ENCODE peak calls at places on chromosome 3, in seven cellular contexts. One of them, this sample, is unnamed.

GRCh38 chr3:134645515-134645914 is 5.3 kb downstream of the KY start:
- DNase-seq in fibroblast of mammary gland: no peak
- DNase-seq in RWPE1: no peak
- DNase-seq in ovary: no peak
- DNase-seq in Peyer's patch: no peak
- DNase-seq in IMR-90: no peak
- DNase-seq in Panc1: no peak
- DNase-seq in this sample: no peak

GRCh38 chr3:41726891-41727290 is 235.0 kb downstream of the ULK4 start:
- DNase-seq in ovary: no peak
- DNase-seq in Peyer's patch: no peak
- DNase-seq in RWPE1: no peak
- DNase-seq in fibroblast of mammary gland: no peak
- DNase-seq in IMR-90: no peak
- DNase-seq in Panc1: no peak
- DNase-seq in this sample: no peak

GRCh38 chr3:172061724-172062184 is 22.4 kb downstream of the FNDC3B start:
- DNase-seq in fibroblast of mammary gland: peak
- DNase-seq in Peyer's patch: no peak
- DNase-seq in Panc1: no peak
- DNase-seq in IMR-90: peak
- DNase-seq in ovary: no peak
- DNase-seq in RWPE1: no peak
- DNase-seq in this sample: no peak

GRCh38 chr3:55605837-55606236 is 118.7 kb upstream of the WNT5A start:
- DNase-seq in RWPE1: no peak
- DNase-seq in ovary: no peak
- DNase-seq in IMR-90: no peak
- DNase-seq in fibroblast of mammary gland: no peak
- DNase-seq in Peyer's patch: no peak
- DNase-seq in Panc1: no peak
- DNase-seq in this sample: no peak

GRCh38 chr3:140234256-140234655 is 299.3 kb downstream of the CLSTN2 start:
- DNase-seq in ovary: peak
- DNase-seq in Peyer's patch: no peak
- DNase-seq in Panc1: no peak
- DNase-seq in RWPE1: no peak
- DNase-seq in fibroblast of mammary gland: no peak
- DNase-seq in IMR-90: no peak
- DNase-seq in this sample: no peak

GRCh38 chr3:55243686-55244085 is 243.4 kb downstream of the WNT5A start:
- DNase-seq in Peyer's patch: no peak
- DNase-seq in Panc1: no peak
- DNase-seq in IMR-90: no peak
- DNase-seq in ovary: no peak
- DNase-seq in fibroblast of mammary gland: no peak
- DNase-seq in RWPE1: no peak
- DNase-seq in this sample: no peak

GRCh38 chr3:71064288-71064975 is 519.1 kb downstream of the FOXP1 start:
- DNase-seq in fibroblast of mammary gland: peak
- DNase-seq in RWPE1: peak
- DNase-seq in ovary: peak
- DNase-seq in Panc1: no peak
- DNase-seq in IMR-90: peak
- DNase-seq in Peyer's patch: peak
- DNase-seq in this sample: no peak

GRCh38 chr3:9067352-9067975 is 104.2 kb upstream of the RAD18 start:
- DNase-seq in Peyer's patch: peak
- DNase-seq in RWPE1: peak
- DNase-seq in Panc1: peak
- DNase-seq in IMR-90: peak
- DNase-seq in fibroblast of mammary gland: peak
- DNase-seq in ovary: peak
- DNase-seq in this sample: peak

GRCh38 chr3:171055336-171056178 is 29.0 kb upstream of the SLC2A2 start:
- DNase-seq in ovary: no peak
- DNase-seq in Peyer's patch: no peak
- DNase-seq in IMR-90: peak
- DNase-seq in RWPE1: no peak
- DNase-seq in fibroblast of mammary gland: peak
- DNase-seq in Panc1: no peak
- DNase-seq in this sample: peak

GRCh38 chr3:143301031-143301430 is 181.5 kb downstream of the CHST2 start:
- DNase-seq in IMR-90: no peak
- DNase-seq in Peyer's patch: no peak
- DNase-seq in ovary: no peak
- DNase-seq in fibroblast of mammary gland: no peak
- DNase-seq in RWPE1: no peak
- DNase-seq in Panc1: no peak
- DNase-seq in this sample: no peak

GRCh38 chr3:156174229-156174847 is 54.0 kb downstream of the KCNAB1 start:
- DNase-seq in Peyer's patch: no peak
- DNase-seq in RWPE1: no peak
- DNase-seq in fibroblast of mammary gland: peak
- DNase-seq in ovary: no peak
- DNase-seq in Panc1: no peak
- DNase-seq in IMR-90: peak
- DNase-seq in this sample: peak

GRCh38 chr3:194247350-194247740 is 103.8 kb downstream of the CPN2 start:
- DNase-seq in ovary: no peak
- DNase-seq in IMR-90: no peak
- DNase-seq in RWPE1: no peak
- DNase-seq in Peyer's patch: no peak
- DNase-seq in Panc1: no peak
- DNase-seq in fibroblast of mammary gland: no peak
- DNase-seq in this sample: no peak

GRCh38 chr3:112136959-112137693 is 4.1 kb upstream of the GCSAM start:
- DNase-seq in RWPE1: peak
- DNase-seq in Peyer's patch: peak
- DNase-seq in IMR-90: peak
- DNase-seq in Panc1: peak
- DNase-seq in fibroblast of mammary gland: peak
- DNase-seq in ovary: no peak
- DNase-seq in this sample: peak

GRCh38 chr3:136194409-136195257 is 1.5 kb downstream of the MSL2 start:
- DNase-seq in RWPE1: no peak
- DNase-seq in fibroblast of mammary gland: no peak
- DNase-seq in IMR-90: peak
- DNase-seq in Panc1: no peak
- DNase-seq in ovary: peak
- DNase-seq in Peyer's patch: peak
- DNase-seq in this sample: no peak

GRCh38 chr3:195147649-195148121 is 123.3 kb downstream of the XXYLT1 start:
- DNase-seq in Peyer's patch: peak
- DNase-seq in fibroblast of mammary gland: peak
- DNase-seq in IMR-90: peak
- DNase-seq in Panc1: peak
- DNase-seq in RWPE1: no peak
- DNase-seq in ovary: no peak
- DNase-seq in this sample: no peak

DNA sequence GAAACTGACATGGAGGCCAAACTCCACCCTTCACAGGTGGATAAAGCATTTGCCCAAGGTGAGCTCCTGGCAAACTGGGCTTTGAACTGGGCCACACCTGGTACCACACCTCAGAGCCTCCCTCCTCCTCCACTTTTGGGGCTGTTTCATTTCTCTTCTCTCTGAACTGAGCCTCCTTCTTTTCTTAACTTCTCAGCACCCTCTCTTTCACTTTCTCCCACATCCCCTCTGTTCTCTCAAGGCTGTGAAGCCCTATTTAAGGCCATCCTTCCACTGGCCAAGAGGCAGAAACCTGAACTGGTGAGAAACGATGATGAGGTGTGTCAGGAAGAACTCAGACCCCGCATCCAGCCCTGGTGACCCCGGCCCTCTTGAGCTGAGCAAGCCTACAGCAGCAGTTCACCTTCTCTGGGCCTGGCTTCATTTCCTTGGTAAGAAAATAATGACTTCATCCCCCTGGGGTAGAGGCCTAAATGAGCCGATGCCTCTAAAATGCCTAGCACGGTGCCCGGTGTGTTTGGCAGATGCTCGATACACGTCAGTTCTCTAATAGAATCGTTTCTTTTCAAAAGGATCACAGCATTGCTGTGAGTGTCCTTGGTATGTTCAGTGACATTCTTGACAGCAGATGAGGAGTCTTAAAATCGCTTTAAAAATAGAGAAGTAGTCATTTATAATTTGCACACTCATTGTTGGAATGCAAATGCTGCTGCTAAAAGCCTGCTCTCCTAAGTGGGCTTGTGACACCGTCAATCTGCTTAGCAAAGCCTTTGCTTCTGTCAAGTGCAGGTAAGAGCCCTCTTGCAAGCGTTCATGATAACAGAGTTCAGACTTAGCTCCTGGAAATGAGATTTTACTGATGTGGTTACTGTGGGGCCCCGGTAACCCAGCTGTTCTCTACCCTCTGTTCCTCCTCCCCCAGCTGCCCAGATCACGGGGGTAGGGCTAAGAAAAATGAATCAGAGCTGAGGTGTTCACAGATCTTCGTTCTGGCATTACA is 97.7 kb upstream of the ATP2B2 start:
- DNase-seq in RWPE1: no peak
- DNase-seq in Peyer's patch: no peak
- DNase-seq in ovary: no peak
- DNase-seq in Panc1: no peak
- DNase-seq in IMR-90: no peak
- DNase-seq in fibroblast of mammary gland: no peak
- DNase-seq in this sample: no peak
- TF ChIP-seq CTCF in RWPE1: no peak
- TF ChIP-seq CTCF in Peyer's patch: no peak
- TF ChIP-seq CTCF in ovary: no peak
- TF ChIP-seq CTCF in Panc1: no peak
- TF ChIP-seq CTCF in IMR-90: no peak
- TF ChIP-seq CTCF in fibroblast of mammary gland: no peak
- TF ChIP-seq CTCF in this sample: no peak

DNA sequence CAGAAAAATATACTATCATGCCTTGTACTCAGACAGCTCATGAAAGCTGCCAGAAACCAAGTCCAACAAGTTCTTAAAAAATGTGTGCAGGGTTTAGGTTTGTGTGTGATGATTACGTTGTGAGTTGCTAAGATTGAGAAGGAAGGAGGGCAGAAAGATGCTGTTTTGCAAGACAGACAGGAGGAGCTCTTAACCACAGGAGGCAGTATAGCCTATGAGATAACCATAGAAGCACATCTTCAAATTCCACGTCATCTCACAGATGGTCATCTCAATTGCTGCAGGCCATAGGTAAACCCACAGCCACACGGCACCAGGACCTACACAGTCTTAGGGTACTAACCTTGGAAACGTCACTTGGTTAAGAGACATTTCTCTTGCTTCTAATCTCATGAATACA is 192.0 kb downstream of the STT3B start:
- DNase-seq in IMR-90: peak
- DNase-seq in RWPE1: no peak
- DNase-seq in ovary: no peak
- DNase-seq in Panc1: no peak
- DNase-seq in fibroblast of mammary gland: peak
- DNase-seq in Peyer's patch: no peak
- DNase-seq in this sample: no peak
- TF ChIP-seq CTCF in IMR-90: peak
- TF ChIP-seq CTCF in RWPE1: no peak
- TF ChIP-seq CTCF in ovary: no peak
- TF ChIP-seq CTCF in Panc1: peak
- TF ChIP-seq CTCF in fibroblast of mammary gland: peak
- TF ChIP-seq CTCF in Peyer's patch: no peak
- TF ChIP-seq CTCF in this sample: peak

GRCh38 chr3:150531775-150532174 is 14.5 kb downstream of the SERP1 start:
- DNase-seq in RWPE1: no peak
- DNase-seq in IMR-90: no peak
- DNase-seq in Peyer's patch: no peak
- DNase-seq in ovary: no peak
- DNase-seq in Panc1: no peak
- DNase-seq in fibroblast of mammary gland: no peak
- DNase-seq in this sample: no peak

GRCh38 chr3:150523538-150523937 is 22.8 kb downstream of the SERP1 start:
- DNase-seq in RWPE1: no peak
- DNase-seq in fibroblast of mammary gland: no peak
- DNase-seq in Peyer's patch: no peak
- DNase-seq in Panc1: no peak
- DNase-seq in ovary: no peak
- DNase-seq in IMR-90: no peak
- DNase-seq in this sample: no peak

DNA sequence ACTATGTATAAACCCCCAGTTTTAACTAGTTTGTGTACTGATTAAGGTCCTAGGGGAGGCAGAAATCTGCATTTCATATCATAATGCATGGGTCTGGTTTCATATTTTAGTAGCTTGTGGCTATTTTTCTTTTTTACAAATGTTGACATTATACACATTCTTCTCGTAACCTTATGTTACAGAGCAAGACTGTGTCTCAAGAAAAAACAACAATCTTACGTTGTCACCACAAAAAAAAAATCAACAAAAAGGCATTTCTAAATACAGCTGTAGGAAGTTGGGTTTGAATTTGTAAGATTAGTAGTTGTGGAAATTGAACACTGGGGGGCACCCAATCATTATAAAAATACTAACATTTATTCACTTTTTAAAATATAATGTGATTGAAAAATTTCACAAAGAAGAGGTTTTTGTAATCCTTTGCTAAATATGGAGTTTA is 17.9 kb downstream of the SERP1 start:
- DNase-seq in fibroblast of mammary gland: peak
- DNase-seq in RWPE1: peak
- DNase-seq in ovary: no peak
- DNase-seq in IMR-90: peak
- DNase-seq in Panc1: no peak
- DNase-seq in Peyer's patch: no peak
- DNase-seq in this sample: peak
- TF ChIP-seq CTCF in fibroblast of mammary gland: peak
- TF ChIP-seq CTCF in RWPE1: peak
- TF ChIP-seq CTCF in ovary: no peak
- TF ChIP-seq CTCF in IMR-90: peak
- TF ChIP-seq CTCF in Panc1: no peak
- TF ChIP-seq CTCF in Peyer's patch: peak
- TF ChIP-seq CTCF in this sample: peak

GRCh38 chr3:122101646-122102045 is 46.5 kb downstream of the CD86 start:
- DNase-seq in ovary: no peak
- DNase-seq in IMR-90: peak
- DNase-seq in Peyer's patch: no peak
- DNase-seq in RWPE1: peak
- DNase-seq in fibroblast of mammary gland: peak
- DNase-seq in Panc1: peak
- DNase-seq in this sample: peak
- TF ChIP-seq CTCF in ovary: no peak
- TF ChIP-seq CTCF in IMR-90: peak
- TF ChIP-seq CTCF in Peyer's patch: peak
- TF ChIP-seq CTCF in RWPE1: no peak
- TF ChIP-seq CTCF in fibroblast of mammary gland: peak
- TF ChIP-seq CTCF in Panc1: peak
- TF ChIP-seq CTCF in this sample: peak

This sample was measured in HFFc6.